ENCODE peak calls at places on chromosome 21, in eight cellular contexts. One of them, this sample, is unnamed.

GRCh38 chr21:37057614-37058013 is 15.3 kb downstream of the PIGP start:
- DNase-seq in lung microvascular endothelial cell: no peak
- DNase-seq in colonic mucosa: no peak
- DNase-seq in NAMALWA: no peak
- DNase-seq in MV-4-11: no peak
- DNase-seq in CD8-positive, alpha-beta T cell: no peak
- DNase-seq in stimulated activated CD4-positive, alpha-beta T cell treated with anti-CD3 and anti-CD28 coated beads, Interleukin-1b, Interleukin-23, amount 100 ng/mL, for 48 hours: no peak
- DNase-seq in effector CD4-positive, alpha-beta T cell: no peak
- DNase-seq in this sample: no peak

GRCh38 chr21:45460611-45461368 is 55.8 kb downstream of the COL18A1 start:
- DNase-seq in colonic mucosa: no peak
- DNase-seq in stimulated activated CD4-positive, alpha-beta T cell treated with anti-CD3 and anti-CD28 coated beads, Interleukin-1b, Interleukin-23, amount 100 ng/mL, for 48 hours: no peak
- DNase-seq in CD8-positive, alpha-beta T cell: no peak
- DNase-seq in effector CD4-positive, alpha-beta T cell: no peak
- DNase-seq in NAMALWA: no peak
- DNase-seq in lung microvascular endothelial cell: peak
- DNase-seq in MV-4-11: no peak
- DNase-seq in this sample: peak

GRCh38 chr21:35159881-35160280 is 110.8 kb upstream of the RUNX1 start:
- DNase-seq in lung microvascular endothelial cell: peak
- DNase-seq in CD8-positive, alpha-beta T cell: no peak
- DNase-seq in colonic mucosa: no peak
- DNase-seq in MV-4-11: no peak
- DNase-seq in NAMALWA: no peak
- DNase-seq in stimulated activated CD4-positive, alpha-beta T cell treated with anti-CD3 and anti-CD28 coated beads, Interleukin-1b, Interleukin-23, amount 100 ng/mL, for 48 hours: no peak
- DNase-seq in effector CD4-positive, alpha-beta T cell: no peak
- DNase-seq in this sample: peak

GRCh38 chr21:34693192-34693810 is 24.5 kb downstream of the CLIC6 start:
- DNase-seq in lung microvascular endothelial cell: peak
- DNase-seq in CD8-positive, alpha-beta T cell: peak
- DNase-seq in MV-4-11: peak
- DNase-seq in effector CD4-positive, alpha-beta T cell: peak
- DNase-seq in colonic mucosa: peak
- DNase-seq in NAMALWA: peak
- DNase-seq in stimulated activated CD4-positive, alpha-beta T cell treated with anti-CD3 and anti-CD28 coated beads, Interleukin-1b, Interleukin-23, amount 100 ng/mL, for 48 hours: peak
- DNase-seq in this sample: peak

GRCh38 chr21:45323487-45324380 is 36.0 kb upstream of the POFUT2 start:
- DNase-seq in colonic mucosa: no peak
- DNase-seq in effector CD4-positive, alpha-beta T cell: no peak
- DNase-seq in NAMALWA: no peak
- DNase-seq in MV-4-11: no peak
- DNase-seq in stimulated activated CD4-positive, alpha-beta T cell treated with anti-CD3 and anti-CD28 coated beads, Interleukin-1b, Interleukin-23, amount 100 ng/mL, for 48 hours: no peak
- DNase-seq in lung microvascular endothelial cell: no peak
- DNase-seq in CD8-positive, alpha-beta T cell: no peak
- DNase-seq in this sample: no peak

GRCh38 chr21:35395728-35396127 is 346.6 kb upstream of the RUNX1 start:
- DNase-seq in effector CD4-positive, alpha-beta T cell: no peak
- DNase-seq in CD8-positive, alpha-beta T cell: no peak
- DNase-seq in MV-4-11: peak
- DNase-seq in colonic mucosa: no peak
- DNase-seq in stimulated activated CD4-positive, alpha-beta T cell treated with anti-CD3 and anti-CD28 coated beads, Interleukin-1b, Interleukin-23, amount 100 ng/mL, for 48 hours: no peak
- DNase-seq in NAMALWA: no peak
- DNase-seq in lung microvascular endothelial cell: peak
- DNase-seq in this sample: no peak

GRCh38 chr21:31580866-31581276 is 78.6 kb upstream of the SOD1 start:
- DNase-seq in stimulated activated CD4-positive, alpha-beta T cell treated with anti-CD3 and anti-CD28 coated beads, Interleukin-1b, Interleukin-23, amount 100 ng/mL, for 48 hours: peak
- DNase-seq in lung microvascular endothelial cell: peak
- DNase-seq in effector CD4-positive, alpha-beta T cell: peak
- DNase-seq in NAMALWA: peak
- DNase-seq in CD8-positive, alpha-beta T cell: peak
- DNase-seq in colonic mucosa: peak
- DNase-seq in MV-4-11: peak
- DNase-seq in this sample: peak

GRCh38 chr21:17416139-17416538 is 96.7 kb upstream of the CXADR start:
- DNase-seq in lung microvascular endothelial cell: no peak
- DNase-seq in stimulated activated CD4-positive, alpha-beta T cell treated with anti-CD3 and anti-CD28 coated beads, Interleukin-1b, Interleukin-23, amount 100 ng/mL, for 48 hours: no peak
- DNase-seq in CD8-positive, alpha-beta T cell: no peak
- DNase-seq in colonic mucosa: no peak
- DNase-seq in MV-4-11: no peak
- DNase-seq in effector CD4-positive, alpha-beta T cell: no peak
- DNase-seq in NAMALWA: no peak
- DNase-seq in this sample: no peak

GRCh38 chr21:42959754-42960153 is 14.6 kb upstream of the PKNOX1 start:
- DNase-seq in colonic mucosa: no peak
- DNase-seq in NAMALWA: no peak
- DNase-seq in CD8-positive, alpha-beta T cell: no peak
- DNase-seq in stimulated activated CD4-positive, alpha-beta T cell treated with anti-CD3 and anti-CD28 coated beads, Interleukin-1b, Interleukin-23, amount 100 ng/mL, for 48 hours: no peak
- DNase-seq in lung microvascular endothelial cell: no peak
- DNase-seq in effector CD4-positive, alpha-beta T cell: no peak
- DNase-seq in MV-4-11: no peak
- DNase-seq in this sample: no peak

GRCh38 chr21:35594905-35595304 is 465.4 kb downstream of the SETD4 start:
- DNase-seq in colonic mucosa: no peak
- DNase-seq in effector CD4-positive, alpha-beta T cell: no peak
- DNase-seq in MV-4-11: no peak
- DNase-seq in stimulated activated CD4-positive, alpha-beta T cell treated with anti-CD3 and anti-CD28 coated beads, Interleukin-1b, Interleukin-23, amount 100 ng/mL, for 48 hours: no peak
- DNase-seq in lung microvascular endothelial cell: no peak
- DNase-seq in NAMALWA: no peak
- DNase-seq in CD8-positive, alpha-beta T cell: no peak
- DNase-seq in this sample: no peak

This sample was measured in AG08395.